ENCODE peak calls at places on chromosomes 7 and 10, in four cellular contexts. G is heart right ventricle, K is lower lobe of right lung, S is WERI-Rb-1. X is an unnamed sample.

GRCh38 chr7:132764762-132765161 is 188.5 kb upstream of the PLXNA4 start:
- DNase-seq in G (no peak), K (no peak), S (no peak), X (no peak)

GRCh38 chr7:148698397-148699023 is at the start of gene CUL1:
- DNase-seq in G (peak; percentile 92), K (peak; percentile 93), S (peak; percentile 82), X (peak; percentile 18)

GRCh38 chr7:100801833-100802568 is 25.3 kb downstream of the EPHB4 start:
- DNase-seq in G (no peak), K (peak; percentile 74), S (no peak), X (peak; percentile 37)

GRCh38 chr7:138797715-138798320 is at the start of the genes ATP6V0A4 and TMEM213:
- DNase-seq in G (no peak), K (peak; percentile 57), S (no peak), X (no peak)

GRCh38 chr7:70317356-70317755 is 719.1 kb downstream of the AUTS2 start:
- DNase-seq in G (no peak), K (no peak), S (no peak), X (no peak)

GRCh38 chr7:114789942-114790341 is 132.0 kb upstream of the MDFIC start:
- DNase-seq in G (no peak), K (no peak), S (no peak), X (no peak)

GRCh38 chr10:59336632-59337031 is 25.7 kb downstream of the FAM13C start:
- DNase-seq in G (no peak), K (no peak), S (no peak), X (no peak)

GRCh38 chr7:156096806-156097538 is 284.7 kb upstream of the SHH start:
- DNase-seq in G (no peak), K (no peak), S (no peak), X (peak; percentile 60)

GRCh38 chr7:44538798-44539668 is 2.1 kb downstream of the NPC1L1 start:
- DNase-seq in G (no peak), K (no peak), S (no peak), X (no peak)

GRCh38 chr7:153190452-153190851 is 430.9 kb downstream of the ACTR3B start:
- DNase-seq in G (no peak), K (no peak), S (peak; percentile 33), X (peak; percentile 32)

GRCh38 chr7:158351481-158351880 is 236.1 kb downstream of the PTPRN2 start:
- DNase-seq in G (no peak), K (no peak), S (no peak), X (no peak)

GRCh38 chr7:91357379-91357778 is 93.1 kb downstream of the FZD1 start:
- DNase-seq in G (no peak), K (no peak), S (no peak), X (no peak)

GRCh38 chr7:1059200-1060091 is 15.1 kb downstream of the GPR146 start:
- DNase-seq in G (no peak), K (peak; percentile 83), S (peak; percentile 95), X (no peak)

GRCh38 chr10:131824371-131825149 is 76.2 kb upstream of the PPP2R2D start:
- DNase-seq in G (no peak), K (peak; percentile 35), S (no peak), X (no peak)

GRCh38 chr10:127227027-127227426 is 30.6 kb upstream of the INSYN2A start:
- DNase-seq in G (no peak), K (no peak), S (no peak), X (no peak)

GRCh38 chr7:56091591-56091990 is 1.2 kb downstream of the PHKG1 start:
- DNase-seq in G (peak; percentile 70), K (no peak), S (no peak), X (no peak)

GRCh38 chr10:13960603-13961002 is 370.1 kb downstream of the FRMD4A start:
- DNase-seq in G (no peak), K (no peak), S (no peak), X (no peak)

GRCh38 chr10:3268025-3268424 is 95.4 kb upstream of the PITRM1 start:
- DNase-seq in G (no peak), K (no peak), S (no peak), X (no peak)

GRCh38 chr7:139232893-139233292 is 1.9 kb downstream of the UBN2 start:
- DNase-seq in G (no peak), K (no peak), S (no peak), X (no peak)

GRCh38 chr7:74272305-74273038 is 16.7 kb upstream of the CLIP2 start:
- DNase-seq in G (peak; percentile 77), K (peak; percentile 85), S (no peak), X (no peak)

GRCh38 chr7:141915565-141915964 is 634 bp upstream of the OR9A4 start:
- DNase-seq in G (no peak), K (no peak), S (no peak), X (no peak)

GRCh38 chr10:88226027-88226690 is 357.0 kb downstream of the RNLS start:
- DNase-seq in G (no peak), K (no peak), S (no peak), X (no peak)

GRCh38 chr10:73940634-73941221 is 29.8 kb downstream of the PLAU start:
- DNase-seq in G (peak; percentile 92), K (peak; percentile 92), S (peak; percentile 78), X (no peak)

GRCh38 chr10:101495324-101495925 is 92.6 kb downstream of the POLL start:
- DNase-seq in G (no peak), K (no peak), S (peak; percentile 19), X (no peak)

DNA sequence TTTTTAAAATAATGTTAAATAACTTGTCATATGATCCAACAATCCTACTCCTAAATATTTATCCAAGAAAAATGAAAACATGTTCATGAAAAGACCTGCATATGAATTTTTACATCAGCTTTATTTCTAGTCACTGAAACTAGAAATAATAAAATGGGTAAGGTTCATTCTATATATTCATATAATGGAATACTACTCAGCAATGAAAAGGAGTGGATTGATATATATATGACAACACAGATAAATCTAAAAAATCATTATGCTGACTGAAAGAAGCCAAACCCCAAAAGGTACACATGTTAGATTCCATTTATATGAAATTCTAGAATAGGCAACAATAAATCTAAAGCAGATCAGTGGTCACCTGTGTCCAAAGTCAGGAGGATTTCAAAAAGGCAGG is 84.9 kb upstream of the PCBD1 start:
- DNase-seq in G (no peak), K (no peak), S (no peak), X (no peak)
- TF ChIP-seq CTCF in G (no peak), K (no peak), S (no peak), X (no peak)

GRCh38 chr7:22499044-22499443 is 944 bp downstream of the STEAP1B start:
- DNase-seq in G (no peak), K (no peak), S (no peak), X (no peak)
- H3K4me3 ChIP-seq in G (no peak overlapping the region), K (no peak overlapping the region), S (no peak overlapping the region), X (no peak overlapping the region)

GRCh38 chr7:80450621-80451308 is 61.1 kb downstream of the GNAT3 start:
- DNase-seq in G (no peak), K (no peak), S (no peak), X (no peak)

GRCh38 chr7:80458822-80459725 is 52.8 kb downstream of the GNAT3 start:
- DNase-seq in G (no peak), K (no peak), S (no peak), X (no peak)

GRCh38 chr7:80449841-80450240 is 62.0 kb downstream of the GNAT3 start:
- DNase-seq in G (no peak), K (no peak), S (no peak), X (no peak)

DNA sequence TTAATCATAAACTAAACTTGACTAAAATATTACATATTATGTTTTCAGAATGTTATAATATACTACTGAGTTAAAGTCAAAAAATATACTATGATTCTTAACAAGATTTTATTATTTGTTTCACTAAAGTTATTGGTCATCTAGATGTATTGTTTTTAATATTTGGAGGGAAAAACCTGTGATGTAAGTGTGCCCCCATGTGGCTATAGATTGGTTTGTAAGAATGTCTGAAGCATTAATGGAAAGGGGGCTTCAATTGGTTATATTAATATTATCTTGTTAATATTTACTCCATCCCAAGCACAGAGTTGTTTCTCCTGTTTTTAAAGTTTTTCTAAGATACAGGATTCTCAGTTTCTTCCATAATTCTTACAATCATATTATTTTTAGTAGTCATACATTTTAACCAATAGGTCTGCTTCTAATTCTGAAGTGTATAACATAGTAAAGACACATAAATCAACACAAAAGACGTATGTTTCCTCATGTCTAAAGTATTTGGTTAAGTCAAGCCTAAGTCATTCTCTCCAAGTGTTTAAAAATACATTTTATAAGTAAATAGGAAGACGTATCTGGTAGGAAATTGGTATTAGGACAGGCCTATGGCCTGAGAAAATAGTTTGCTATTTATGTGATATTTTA is 58.0 kb downstream of the GNAT3 start:
- DNase-seq in G (no peak), K (no peak), S (no peak), X (no peak)
- TF ChIP-seq CTCF in G (peak; percentile 69), K (peak; percentile 49), S (peak; percentile 13), X (peak; percentile 64)

GRCh38 chr7:129952164-129952652 is 552 bp downstream of the UBE2H start:
- DNase-seq in G (peak; percentile 49), K (peak; percentile 62), S (peak; percentile 40), X (no peak)
- H3K4me3 ChIP-seq in G (peak overlapping the region; percentile 85), K (peak overlapping the region; percentile 96), S (peak overlapping the region; percentile 77), X (peak overlapping the region; percentile 91)

DNA sequence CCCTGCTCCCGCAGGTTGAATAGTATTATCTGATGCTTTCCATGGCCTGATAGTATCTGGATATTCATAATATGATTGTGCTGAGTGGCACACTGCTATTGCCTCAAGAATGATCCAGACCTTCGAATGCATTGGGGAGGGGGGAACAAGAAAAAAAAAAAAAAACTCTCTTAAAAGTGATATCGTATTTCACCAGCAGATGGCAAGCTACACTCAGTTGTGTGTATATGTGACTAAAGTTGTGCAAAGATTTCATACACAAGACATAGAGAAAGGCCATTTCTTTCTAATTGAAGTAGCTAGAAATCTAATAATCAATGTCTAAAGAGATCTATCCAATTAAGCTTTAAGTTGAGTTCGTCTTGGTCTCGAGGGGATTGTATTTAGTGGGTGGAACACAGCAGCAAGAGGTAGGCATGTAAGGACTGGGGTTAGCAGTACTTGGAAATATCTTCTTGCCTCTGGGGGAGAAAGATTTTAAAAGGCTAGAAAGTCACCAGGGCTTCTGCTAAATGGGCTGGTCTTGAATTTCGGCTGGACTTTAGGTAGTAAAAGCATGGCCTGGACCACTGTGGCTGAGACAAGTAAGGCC is 15.3 kb downstream of the SFRP4 start:
- DNase-seq in G (no peak), K (no peak), S (no peak), X (peak; percentile 32)
- TF ChIP-seq CTCF in G (peak; percentile 63), K (peak; percentile 49), S (peak; percentile 34), X (peak; percentile 53)

GRCh38 chr7:27169658-27170493 is 4.2 kb downstream of the HOXA10 start:
- DNase-seq in G (no peak), K (peak; percentile 39), S (no peak), X (no peak)
- H3K4me3 ChIP-seq in G (no peak overlapping the region), K (no peak overlapping the region), S (no peak overlapping the region), X (no peak overlapping the region)

X was measured in LNCaP clone FGC.